ENCODE peak calls at places on chromosome 16, in five cellular contexts. V is DMS153, N is GF-D8, G is MCF 10A, L is RPMI7951. T is an unnamed sample.

GRCh38 chr16:70659546-70659945 is 13.2 kb downstream of the IL34 start:
- DNase-seq in V (no peak), N (no peak), G (no peak), L (no peak), T (no peak)

GRCh38 chr16:57235128-57236092 is 9.6 kb upstream of the ARL2BP start:
- DNase-seq in V (peak; percentile 82), N (no peak), G (peak; percentile 82), L (peak; percentile 71), T (no peak)

GRCh38 chr16:2386990-2387389 is 42.3 kb upstream of the CCNF start:
- DNase-seq in V (no peak), N (no peak), G (no peak), L (no peak), T (no peak)

GRCh38 chr16:53257001-53257400 is 177.3 kb upstream of the RBL2 start:
- DNase-seq in V (no peak), N (no peak), G (peak; percentile 36), L (peak; percentile 22), T (no peak)

GRCh38 chr16:48609453-48610023 is 442 bp downstream of the N4BP1 start:
- DNase-seq in V (no peak), N (no peak), G (peak; percentile 46), L (no peak), T (no peak)

GRCh38 chr16:3274490-3274889 is 8.8 kb upstream of the ZNF263 start:
- DNase-seq in V (no peak), N (no peak), G (peak; percentile 43), L (peak; percentile 77), T (no peak)

GRCh38 chr16:49695782-49696413 is 160.0 kb downstream of the ZNF423 start:
- DNase-seq in V (no peak), N (no peak), G (no peak), L (no peak), T (no peak)

GRCh38 chr16:15032547-15033308 is 23.1 kb downstream of the NTAN1 start:
- DNase-seq in V (no peak), N (peak; percentile 3), G (no peak), L (peak; percentile 40), T (no peak)

GRCh38 chr16:57959804-57960203 is 11.1 kb downstream of the CNGB1 start:
- DNase-seq in V (no peak), N (no peak), G (no peak), L (no peak), T (no peak)

GRCh38 chr16:8569650-8570338 is 20.5 kb downstream of the TMEM114 start:
- DNase-seq in V (no peak), N (no peak), G (no peak), L (no peak), T (no peak)

GRCh38 chr16:85252014-85252413 is 139.7 kb upstream of the CIBAR2 start:
- DNase-seq in V (no peak), N (no peak), G (no peak), L (no peak), T (no peak)

GRCh38 chr16:75820672-75821071 is 94.4 kb upstream of the CPHXL start:
- DNase-seq in V (no peak), N (no peak), G (peak; percentile 94), L (peak; percentile 20), T (no peak)

GRCh38 chr16:66660422-66661209 is 35.9 kb downstream of the CMTM4 start:
- DNase-seq in V (peak; percentile 52), N (peak; percentile 46), G (peak; percentile 74), L (peak; percentile 89), T (peak; percentile 69)

GRCh38 chr16:75527825-75528299 is 8.0 kb downstream of the CHST5 start:
- DNase-seq in V (no peak), N (no peak), G (no peak), L (no peak), T (no peak)

GRCh38 chr16:15466131-15466530 is 31.7 kb downstream of the BMERB1 start:
- DNase-seq in V (no peak), N (no peak), G (no peak), L (no peak), T (no peak)

GRCh38 chr16:46884513-46885293 is 541 bp downstream of the GPT2 start:
- DNase-seq in V (no peak), N (no peak), G (no peak), L (no peak), T (no peak)

GRCh38 chr16:3444032-3444388 is 530 bp downstream of the NAA60 start:
- DNase-seq in V (no peak), N (no peak), G (peak; percentile 71), L (peak; percentile 73), T (no peak)

GRCh38 chr16:898216-898615 is 72.6 kb downstream of the LMF1 start:
- DNase-seq in V (no peak), N (no peak), G (no peak), L (no peak), T (no peak)

GRCh38 chr16:81514041-81514559 is 69.5 kb downstream of the CMIP start:
- DNase-seq in V (no peak), N (no peak), G (no peak), L (no peak), T (no peak)

GRCh38 chr16:88882358-88883030 is 16.0 kb upstream of the PABPN1L start:
- DNase-seq in V (no peak), N (no peak), G (no peak), L (peak; percentile 38), T (no peak)

GRCh38 chr16:88479795-88480760 is 27.0 kb downstream of the ZFPM1 start:
- DNase-seq in V (no peak), N (peak; percentile 33), G (no peak), L (no peak), T (no peak)

GRCh38 chr16:73848993-73849392 is 447.6 kb upstream of the PSMD7 start:
- DNase-seq in V (no peak), N (no peak), G (no peak), L (no peak), T (no peak)

GRCh38 chr16:68644715-68645493 is at the start of gene CDH3:
- DNase-seq in V (peak; percentile 57), N (no peak), G (peak; percentile 88), L (peak; percentile 36), T (peak; percentile 56)

GRCh38 chr16:84007946-84008345 is 34.6 kb downstream of the SLC38A8 start:
- DNase-seq in V (no peak), N (no peak), G (no peak), L (no peak), T (no peak)

GRCh38 chr16:4136229-4136813 is 20.1 kb upstream of the ADCY9 start:
- DNase-seq in V (peak; percentile 47), N (no peak), G (peak; percentile 88), L (no peak), T (peak; percentile 54)

GRCh38 chr16:75660321-75660720 is 12.7 kb downstream of the TERF2IP start:
- DNase-seq in V (no peak), N (no peak), G (no peak), L (no peak), T (no peak)